ENCODE peak calls at places on chromosome 3, in eight cellular contexts. O is neural progenitor cell, C is A549, K is WERI-Rb-1, J is breast epithelium, W is astrocyte of the spinal cord, E is left ventricle myocardium inferior, Z is heart left ventricle. I is an unnamed sample.
A peak's percentile ranks its signal among the peaks of the same experiment; 100 is the strongest.

GRCh38 chr3:11900844-11901243 is 54.2 kb upstream of the TAMM41 start:
- DNase-seq in Z (no peak), K (no peak), C (no peak), W (no peak), E (no peak), O (no peak), J (no peak), I (no peak)

GRCh38 chr3:45994661-45995369 is 809 bp downstream of the FYCO1 start:
- DNase-seq in C (no peak), K (peak; percentile 95), Z (peak; percentile 30), O (peak; percentile 55), W (no peak), E (no peak), J (no peak), I (no peak)

GRCh38 chr3:128240232-128240631 is 87.0 kb downstream of the EEFSEC start:
- DNase-seq in W (no peak), J (no peak), O (no peak), K (no peak), C (no peak), Z (no peak), E (no peak), I (no peak)

GRCh38 chr3:47003461-47004368 is 24.2 kb downstream of the NBEAL2 start:
- DNase-seq in K (no peak), C (no peak), W (no peak), E (peak; percentile 13), J (no peak), O (no peak), Z (no peak), I (no peak)

GRCh38 chr3:55190296-55190695 is 262.4 kb upstream of the LRTM1 start:
- DNase-seq in W (peak; percentile 56), O (peak; percentile 53), K (no peak), J (no peak), Z (no peak), E (no peak), C (no peak), I (peak; percentile 70)

GRCh38 chr3:10882851-10883250 is 66.8 kb downstream of the SLC6A11 start:
- DNase-seq in E (no peak), W (no peak), C (no peak), Z (no peak), J (no peak), K (no peak), O (no peak), I (no peak)

GRCh38 chr3:134058728-134059601 is 29.2 kb upstream of the SLCO2A1 start:
- DNase-seq in J (no peak), E (no peak), C (no peak), O (no peak), Z (no peak), W (no peak), K (no peak), I (peak; percentile 40)

GRCh38 chr3:161156936-161157335 is 51.8 kb upstream of the B3GALNT1 start:
- DNase-seq in E (no peak), Z (no peak), C (no peak), W (no peak), K (no peak), J (no peak), O (no peak), I (no peak)

GRCh38 chr3:126557415-126557745 is 1.4 kb downstream of the C3orf22 start:
- DNase-seq in E (no peak), Z (peak; percentile 23), W (no peak), K (peak; percentile 5), J (no peak), O (no peak), C (no peak), I (no peak)

GRCh38 chr3:47469616-47470015 is 6.1 kb downstream of the SCAP start:
- DNase-seq in J (peak; percentile 10), W (no peak), E (no peak), O (no peak), C (no peak), K (no peak), Z (no peak), I (no peak)

GRCh38 chr3:39460677-39461076 is 6.8 kb upstream of the MOBP start:
- DNase-seq in K (no peak), Z (no peak), E (no peak), J (no peak), C (no peak), O (no peak), W (no peak), I (no peak)

GRCh38 chr3:134618986-134619615 is 31.7 kb downstream of the KY start:
- DNase-seq in J (no peak), E (no peak), O (no peak), K (no peak), W (no peak), Z (no peak), C (no peak), I (no peak)

GRCh38 chr3:133209871-133210550 is 171.8 kb downstream of the TMEM108 start:
- DNase-seq in W (peak; percentile 56), Z (no peak), C (no peak), E (no peak), K (no peak), O (peak; percentile 4), J (no peak), I (peak; percentile 39)

GRCh38 chr3:148856404-148856803 is 8.7 kb upstream of the CPA3 start:
- DNase-seq in E (no peak), J (no peak), Z (no peak), O (no peak), C (no peak), K (no peak), W (no peak), I (no peak)

GRCh38 chr3:85142626-85143025 is 183.8 kb downstream of the CADM2 start:
- DNase-seq in K (no peak), O (no peak), J (no peak), W (no peak), C (no peak), E (no peak), Z (no peak), I (no peak)

GRCh38 chr3:106560451-106560966 is 691.7 kb upstream of the CBLB start:
- DNase-seq in J (no peak), E (no peak), Z (no peak), K (no peak), O (no peak), W (peak; percentile 79), C (peak; percentile 64), I (peak; percentile 86)

GRCh38 chr3:187242435-187242834 is 45.1 kb downstream of the RTP1 start:
- DNase-seq in Z (no peak), C (no peak), O (no peak), K (no peak), E (no peak), J (no peak), W (no peak), I (no peak)

GRCh38 chr3:188279696-188280398 is 125.9 kb downstream of the LPP start:
- DNase-seq in J (no peak), Z (no peak), W (peak; percentile 24), O (no peak), E (no peak), C (no peak), K (no peak), I (no peak)

GRCh38 chr3:134464693-134465385 is 20.9 kb downstream of the ANAPC13 start:
- DNase-seq in K (no peak), C (no peak), O (peak; percentile 29), Z (no peak), J (no peak), E (no peak), W (no peak), I (no peak)

GRCh38 chr3:177358085-177358967 is 161.0 kb upstream of the TBL1XR1 start:
- DNase-seq in E (peak; percentile 71), W (peak; percentile 90), O (peak; percentile 41), J (peak; percentile 62), C (peak; percentile 92), Z (peak; percentile 77), K (peak; percentile 58), I (peak; percentile 91)

GRCh38 chr3:54733079-54733478 is 194.8 kb downstream of the LRTM1 start:
- DNase-seq in K (no peak), C (no peak), Z (no peak), O (no peak), E (no peak), J (no peak), W (no peak), I (no peak)

DNA sequence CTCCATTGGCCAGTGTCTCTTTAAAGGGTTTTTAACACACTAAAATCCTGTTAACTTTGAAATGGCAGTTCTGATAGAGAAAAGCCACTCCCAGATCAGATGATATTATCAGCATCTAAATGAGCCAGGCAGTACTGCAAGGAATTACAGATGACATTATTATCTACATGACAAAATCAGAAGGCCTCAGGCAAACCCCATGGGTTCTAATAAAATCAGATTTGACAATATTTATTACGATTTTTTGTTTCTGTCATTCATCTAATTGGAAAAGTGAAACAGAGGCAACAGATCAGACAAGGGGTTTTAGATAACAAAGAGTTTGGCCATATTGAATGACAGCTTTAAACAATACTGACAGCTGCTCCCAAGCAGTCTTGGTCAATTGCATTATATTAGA is 112.7 kb downstream of the FEZF2 start:
- DNase-seq in E (no peak), K (no peak), W (no peak), O (no peak), C (no peak), Z (no peak), J (no peak), I (no peak)
- H3K4me3 ChIP-seq in E (no peak overlapping the region), K (no peak overlapping the region), W (no peak overlapping the region), O (no peak overlapping the region), C (no peak overlapping the region), Z (no peak overlapping the region), J (no peak overlapping the region), I (no peak overlapping the region)

DNA sequence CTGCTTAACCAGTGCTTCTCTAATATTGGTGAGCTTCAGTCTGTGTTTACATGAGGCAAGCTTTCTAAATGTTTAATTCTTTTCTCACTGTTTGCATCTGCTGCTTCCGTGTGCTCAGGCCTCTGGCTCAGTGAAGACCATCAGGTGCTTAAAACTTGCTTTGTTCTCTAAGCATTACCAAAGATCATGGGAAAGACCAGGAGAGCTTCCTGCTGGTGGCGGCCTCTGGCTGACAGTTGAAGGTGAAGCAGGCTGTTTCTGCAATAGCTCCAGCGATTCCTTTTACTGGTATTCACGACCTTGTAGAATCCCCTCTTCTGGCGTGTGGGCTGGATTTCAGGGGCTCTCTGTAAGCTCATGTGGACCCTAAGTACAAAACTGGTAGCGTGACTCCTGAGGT is 45.1 kb downstream of the EDEM1 start:
- DNase-seq in O (peak; percentile 29), C (peak; percentile 17), K (no peak), J (no peak), Z (no peak), E (no peak), W (no peak), I (no peak)
- TF ChIP-seq CTCF in O (peak; percentile 31), C (no peak), K (peak; percentile 35), J (no peak), Z (no peak), E (no peak), W (no peak), I (no peak)

GRCh38 chr3:42367903-42368302 is 42.5 kb downstream of the LYZL4 start:
- DNase-seq in E (no peak), C (no peak), K (no peak), Z (no peak), W (no peak), J (no peak), O (no peak), I (no peak)
- H3K4me3 ChIP-seq in E (no peak overlapping the region), C (no peak overlapping the region), K (no peak overlapping the region), Z (no peak overlapping the region), W (no peak overlapping the region), J (no peak overlapping the region), O (no peak overlapping the region), I (no peak overlapping the region)

GRCh38 chr3:79081285-79081684 is 686.5 kb downstream of the ROBO1 start:
- DNase-seq in C (no peak), O (peak; percentile 7), K (no peak), E (no peak), Z (no peak), J (no peak), W (no peak), I (no peak)

GRCh38 chr3:79085166-79085565 is 682.6 kb downstream of the ROBO1 start:
- DNase-seq in J (no peak), W (peak; percentile 7), E (no peak), Z (no peak), K (no peak), O (no peak), C (no peak), I (peak; percentile 3)

GRCh38 chr3:79086514-79086913 is 681.3 kb downstream of the ROBO1 start:
- DNase-seq in C (peak; percentile 63), E (no peak), K (peak; percentile 73), W (peak; percentile 64), Z (no peak), O (peak; percentile 79), J (no peak), I (peak; percentile 75)
- TF ChIP-seq CTCF in C (peak; percentile 61), E (peak; percentile 78), K (peak; percentile 65), W (peak; percentile 82), Z (peak; percentile 72), O (peak; percentile 88), J (peak; percentile 43), I (peak; percentile 91)

I was measured in fibroblast of pulmonary artery.